ENCODE peak calls at places on chromosomes 16 and 17, in four cellular contexts. T, M, V and U are unnamed samples.

GRCh38 chr17:73396429-73397277 is 84.9 kb upstream of the CDC42EP4 start:
- DNase-seq in T (no peak), M (peak; percentile 9), V (no peak), U (peak; percentile 61)

GRCh38 chr17:79977711-79978544 is 57.7 kb downstream of the TBC1D16 start:
- DNase-seq in M (no peak), V (no peak), T (no peak), U (peak; percentile 41)

GRCh38 chr17:19940722-19941464 is 36.7 kb downstream of the AKAP10 start:
- DNase-seq in M (peak; percentile 45), T (no peak), V (no peak), U (peak; percentile 51)

GRCh38 chr17:8900626-8901585 is 33.4 kb upstream of the PIK3R6 start:
- DNase-seq in T (no peak), V (no peak), M (no peak), U (no peak)

GRCh38 chr16:3656491-3657468 is 2.3 kb downstream of the DNASE1 start:
- DNase-seq in M (no peak), T (no peak), V (no peak), U (no peak)

GRCh38 chr16:50338371-50339231 is 30.2 kb downstream of the BRD7 start:
- DNase-seq in M (no peak), T (no peak), V (no peak), U (no peak)

GRCh38 chr17:21474815-21475214 is 98.7 kb downstream of the KCNJ12 start:
- DNase-seq in T (no peak), M (no peak), V (no peak), U (no peak)

GRCh38 chr16:70529051-70529777 is 5.6 kb downstream of the SF3B3 start:
- DNase-seq in V (peak; percentile 69), M (peak; percentile 82), T (peak; percentile 37), U (peak; percentile 70)

GRCh38 chr17:19371259-19372003 is 6.9 kb upstream of the MAPK7 start:
- DNase-seq in V (no peak), T (no peak), M (no peak), U (no peak)

GRCh38 chr17:82349287-82349701 is 9.8 kb upstream of the TEX19 start:
- DNase-seq in V (no peak), M (no peak), T (no peak), U (no peak)

GRCh38 chr17:17837966-17838962 is 1.5 kb upstream of the SREBF1 start:
- DNase-seq in M (peak; percentile 76), V (peak; percentile 59), T (no peak), U (peak; percentile 44)

GRCh38 chr16:65745-66144 is 6.7 kb downstream of the RHBDF1 start:
- DNase-seq in T (peak; percentile 92), V (peak; percentile 72), M (peak; percentile 74), U (peak; percentile 67)

GRCh38 chr17:59561042-59561441 is 4.4 kb upstream of the DHX40 start:
- DNase-seq in M (peak; percentile 39), T (peak; percentile 53), V (peak; percentile 16), U (no peak)

GRCh38 chr17:74925242-74925641 is 1.2 kb downstream of the OTOP2 start:
- DNase-seq in T (no peak), V (no peak), M (no peak), U (no peak)

GRCh38 chr16:18782697-18783429 is 7.3 kb downstream of the RPS15A start:
- DNase-seq in M (no peak), T (no peak), V (no peak), U (no peak)

GRCh38 chr17:67779098-67779672 is 46.1 kb upstream of the BPTF start:
- DNase-seq in M (peak; percentile 85), V (peak; percentile 33), T (peak; percentile 71), U (peak; percentile 68)

GRCh38 chr17:48563385-48563838 is 14.7 kb downstream of the HOXB4 start:
- DNase-seq in V (no peak), M (no peak), T (no peak), U (no peak)

GRCh38 chr17:40063915-40064531 is 1.3 kb downstream of the THRA start:
- DNase-seq in M (no peak), V (no peak), T (no peak), U (no peak)

GRCh38 chr16:84832488-84833141 is 12.8 kb downstream of the CRISPLD2 start:
- DNase-seq in T (no peak), V (no peak), M (peak; percentile 99), U (peak; percentile 99)

GRCh38 chr16:67779256-67780014 is 26.9 kb downstream of the RANBP10 start:
- DNase-seq in T (no peak), M (no peak), V (no peak), U (no peak)